ENCODE peak calls at places on chromosomes 13 and 19, in eight cellular contexts. H, C, V, G, A, J, O and F are unnamed samples.

GRCh38 chr13:76512676-76513277 is 373.4 kb downstream of the KCTD12 start:
- DNase-seq in H (peak), C (no peak), V (no peak), G (peak), A (peak), J (no peak), O (peak), F (peak)

GRCh38 chr13:108780706-108781105 is 151.3 kb downstream of the MYO16 start:
- DNase-seq in H (no peak), C (no peak), V (no peak), G (no peak), A (no peak), J (no peak), O (no peak), F (no peak)

GRCh38 chr19:12778020-12778904 is 2.9 kb upstream of the HOOK2 start:
- DNase-seq in H (peak), C (peak), V (peak), G (peak), A (peak), J (no peak), O (peak), F (peak)

GRCh38 chr19:32405431-32406160 is at the start of gene DPY19L3:
- DNase-seq in H (peak), C (peak), V (peak), G (peak), A (peak), J (peak), O (peak), F (peak)

GRCh38 chr19:58572818-58573657 is at the start of gene MZF1:
- DNase-seq in H (peak), C (peak), V (peak), G (peak), A (peak), J (peak), O (peak), F (peak)

GRCh38 chr13:45194081-45194939 is 6.5 kb downstream of the KCTD4 start:
- DNase-seq in H (no peak), C (no peak), V (no peak), G (peak), A (peak), J (no peak), O (peak), F (no peak)

GRCh38 chr19:5321851-5322681 is 18.5 kb downstream of the PTPRS start:
- DNase-seq in H (peak), C (no peak), V (peak), G (no peak), A (no peak), J (no peak), O (no peak), F (peak)

GRCh38 chr13:112450118-112450517 is 74.0 kb downstream of the SPACA7 start:
- DNase-seq in H (no peak), C (no peak), V (peak), G (no peak), A (no peak), J (no peak), O (no peak), F (no peak)

GRCh38 chr13:94552095-94552494 is 43.9 kb downstream of the TGDS start:
- DNase-seq in H (no peak), C (no peak), V (no peak), G (no peak), A (no peak), J (no peak), O (no peak), F (no peak)

GRCh38 chr19:10294368-10294697 is 4.6 kb downstream of the ICAM5 start:
- DNase-seq in H (no peak), C (no peak), V (no peak), G (no peak), A (peak), J (no peak), O (no peak), F (no peak)

GRCh38 chr19:3186891-3187661 is 1.3 kb downstream of the NCLN start:
- DNase-seq in H (peak), C (no peak), V (peak), G (peak), A (peak), J (no peak), O (no peak), F (peak)

GRCh38 chr19:51887522-51888498 is at the start of gene ZNF577:
- DNase-seq in H (peak), C (peak), V (peak), G (peak), A (peak), J (peak), O (peak), F (peak)

GRCh38 chr13:75902166-75903104 is 266.3 kb downstream of the LMO7 start:
- DNase-seq in H (no peak), C (no peak), V (no peak), G (no peak), A (no peak), J (no peak), O (no peak), F (no peak)

GRCh38 chr13:79973533-79973963 is 367.4 kb downstream of the SPRY2 start:
- DNase-seq in H (peak), C (no peak), V (no peak), G (peak), A (peak), J (no peak), O (no peak), F (peak)

GRCh38 chr19:40791996-40792395 is 7.0 kb upstream of the EGLN2 start:
- DNase-seq in H (no peak), C (no peak), V (no peak), G (no peak), A (no peak), J (no peak), O (no peak), F (no peak)

GRCh38 chr19:24032651-24033050 is 54.3 kb upstream of the ZNF254 start:
- DNase-seq in H (no peak), C (no peak), V (no peak), G (no peak), A (no peak), J (no peak), O (no peak), F (no peak)

GRCh38 chr19:35142531-35143230 is 374 bp upstream of the FXYD7 start:
- DNase-seq in H (peak), C (peak), V (peak), G (no peak), A (peak), J (no peak), O (no peak), F (peak)

GRCh38 chr13:63910406-63910957 is 2494.8 kb upstream of the PCDH20 start:
- DNase-seq in H (no peak), C (no peak), V (no peak), G (no peak), A (no peak), J (no peak), O (peak), F (peak)

GRCh38 chr19:5947435-5947834 is 30.5 kb downstream of the RANBP3 start:
- DNase-seq in H (no peak), C (no peak), V (no peak), G (peak), A (no peak), J (no peak), O (peak), F (no peak)

GRCh38 chr13:50581586-50582196 is 261.8 kb downstream of the DLEU7 start:
- DNase-seq in H (no peak), C (no peak), V (no peak), G (no peak), A (no peak), J (no peak), O (no peak), F (no peak)

GRCh38 chr13:98664047-98664446 is 87.1 kb upstream of the STK24 start:
- DNase-seq in H (peak), C (no peak), V (no peak), G (peak), A (no peak), J (no peak), O (peak), F (peak)

GRCh38 chr13:89061821-89062220 is 1390.7 kb downstream of the SLITRK5 start:
- DNase-seq in H (no peak), C (no peak), V (no peak), G (no peak), A (no peak), J (no peak), O (no peak), F (no peak)

GRCh38 chr13:106104281-106104901 is 431.1 kb downstream of the EFNB2 start:
- DNase-seq in H (peak), C (no peak), V (no peak), G (peak), A (no peak), J (peak), O (peak), F (peak)